ENCODE peak calls at places on chromosomes 6 and 20, in ten cellular contexts. One of them, this sample, is unnamed.
A peak's percentile ranks its signal among the peaks of the same experiment; 100 is the strongest.

GRCh38 chr20:12153616-12154015 is 235.9 kb downstream of the BTBD3 start:
- DNase-seq in NCI-H2081: peak; percentile 46
- DNase-seq in NAMALWA: no peak
- DNase-seq in central memory CD8-positive, alpha-beta T cell: no peak
- DNase-seq in NCI-H1417: peak; percentile 34
- DNase-seq in body of pancreas: no peak
- DNase-seq in cardiac muscle cell: no peak
- DNase-seq in choroid plexus epithelial cell: peak; percentile 45
- DNase-seq in T follicular helper cell: no peak
- DNase-seq in dorsolateral prefrontal cortex: no peak
- DNase-seq in this sample: no peak

GRCh38 chr6:146311079-146311478 is 232.6 kb upstream of the RAB32 start:
- DNase-seq in central memory CD8-positive, alpha-beta T cell: no peak
- DNase-seq in dorsolateral prefrontal cortex: no peak
- DNase-seq in NCI-H1417: no peak
- DNase-seq in NAMALWA: no peak
- DNase-seq in cardiac muscle cell: no peak
- DNase-seq in T follicular helper cell: no peak
- DNase-seq in body of pancreas: no peak
- DNase-seq in NCI-H2081: no peak
- DNase-seq in choroid plexus epithelial cell: no peak
- DNase-seq in this sample: no peak

GRCh38 chr6:157274471-157275226 is 48.7 kb downstream of the TMEM242 start:
- DNase-seq in choroid plexus epithelial cell: peak; percentile 66
- DNase-seq in NCI-H2081: peak; percentile 74
- DNase-seq in body of pancreas: peak; percentile 80
- DNase-seq in T follicular helper cell: peak; percentile 75
- DNase-seq in NCI-H1417: peak; percentile 92
- DNase-seq in dorsolateral prefrontal cortex: peak; percentile 57
- DNase-seq in cardiac muscle cell: peak; percentile 86
- DNase-seq in central memory CD8-positive, alpha-beta T cell: peak; percentile 73
- DNase-seq in NAMALWA: peak; percentile 87
- DNase-seq in this sample: peak; percentile 80

GRCh38 chr6:153032255-153032882 is 29.9 kb upstream of the MTRF1L start:
- DNase-seq in dorsolateral prefrontal cortex: no peak
- DNase-seq in cardiac muscle cell: peak; percentile 12
- DNase-seq in body of pancreas: no peak
- DNase-seq in NCI-H2081: no peak
- DNase-seq in NAMALWA: peak; percentile 46
- DNase-seq in NCI-H1417: peak; percentile 62
- DNase-seq in T follicular helper cell: no peak
- DNase-seq in central memory CD8-positive, alpha-beta T cell: no peak
- DNase-seq in choroid plexus epithelial cell: peak; percentile 86
- DNase-seq in this sample: no peak

GRCh38 chr20:50315811-50316551 is 125.4 kb downstream of the CEBPB start:
- DNase-seq in NCI-H2081: no peak
- DNase-seq in cardiac muscle cell: peak; percentile 65
- DNase-seq in dorsolateral prefrontal cortex: no peak
- DNase-seq in T follicular helper cell: no peak
- DNase-seq in central memory CD8-positive, alpha-beta T cell: no peak
- DNase-seq in NAMALWA: no peak
- DNase-seq in choroid plexus epithelial cell: no peak
- DNase-seq in NCI-H1417: no peak
- DNase-seq in body of pancreas: no peak
- DNase-seq in this sample: no peak

GRCh38 chr20:31568041-31568731 is 36.9 kb upstream of the ID1 start:
- DNase-seq in central memory CD8-positive, alpha-beta T cell: no peak
- DNase-seq in T follicular helper cell: no peak
- DNase-seq in dorsolateral prefrontal cortex: no peak
- DNase-seq in body of pancreas: no peak
- DNase-seq in choroid plexus epithelial cell: peak; percentile 71
- DNase-seq in cardiac muscle cell: no peak
- DNase-seq in NCI-H2081: peak; percentile 24
- DNase-seq in NCI-H1417: no peak
- DNase-seq in NAMALWA: no peak
- DNase-seq in this sample: no peak

GRCh38 chr6:165845488-165845887 is 182.4 kb upstream of the PDE10A start:
- DNase-seq in dorsolateral prefrontal cortex: no peak
- DNase-seq in central memory CD8-positive, alpha-beta T cell: no peak
- DNase-seq in NCI-H1417: no peak
- DNase-seq in cardiac muscle cell: no peak
- DNase-seq in body of pancreas: no peak
- DNase-seq in choroid plexus epithelial cell: no peak
- DNase-seq in T follicular helper cell: no peak
- DNase-seq in NCI-H2081: no peak
- DNase-seq in NAMALWA: no peak
- DNase-seq in this sample: no peak

GRCh38 chr6:144978208-144978607 is 693.1 kb downstream of the UTRN start:
- DNase-seq in T follicular helper cell: no peak
- DNase-seq in NCI-H1417: no peak
- DNase-seq in cardiac muscle cell: no peak
- DNase-seq in body of pancreas: no peak
- DNase-seq in NAMALWA: no peak
- DNase-seq in NCI-H2081: no peak
- DNase-seq in dorsolateral prefrontal cortex: no peak
- DNase-seq in choroid plexus epithelial cell: no peak
- DNase-seq in central memory CD8-positive, alpha-beta T cell: no peak
- DNase-seq in this sample: no peak

GRCh38 chr6:166025149-166025898 is 142.3 kb downstream of the TBXT start:
- DNase-seq in T follicular helper cell: no peak
- DNase-seq in dorsolateral prefrontal cortex: no peak
- DNase-seq in NCI-H2081: no peak
- DNase-seq in NAMALWA: no peak
- DNase-seq in NCI-H1417: no peak
- DNase-seq in central memory CD8-positive, alpha-beta T cell: no peak
- DNase-seq in cardiac muscle cell: no peak
- DNase-seq in choroid plexus epithelial cell: peak; percentile 93
- DNase-seq in body of pancreas: peak; percentile 35
- DNase-seq in this sample: no peak

GRCh38 chr20:64102647-64103354 is 4.6 kb downstream of the NPBWR2 start:
- DNase-seq in cardiac muscle cell: peak; percentile 65
- DNase-seq in NCI-H1417: peak; percentile 95
- DNase-seq in T follicular helper cell: no peak
- DNase-seq in choroid plexus epithelial cell: no peak
- DNase-seq in NCI-H2081: peak; percentile 59
- DNase-seq in body of pancreas: peak; percentile 22
- DNase-seq in central memory CD8-positive, alpha-beta T cell: no peak
- DNase-seq in NAMALWA: peak; percentile 64
- DNase-seq in dorsolateral prefrontal cortex: peak; percentile 70
- DNase-seq in this sample: no peak

GRCh38 chr6:68038815-68039408 is 596.2 kb upstream of the ADGRB3 start:
- DNase-seq in NCI-H1417: no peak
- DNase-seq in NAMALWA: no peak
- DNase-seq in choroid plexus epithelial cell: no peak
- DNase-seq in cardiac muscle cell: no peak
- DNase-seq in NCI-H2081: no peak
- DNase-seq in body of pancreas: no peak
- DNase-seq in T follicular helper cell: no peak
- DNase-seq in central memory CD8-positive, alpha-beta T cell: no peak
- DNase-seq in dorsolateral prefrontal cortex: no peak
- DNase-seq in this sample: no peak

GRCh38 chr6:98845201-98846020 is 11.0 kb downstream of the POU3F2 start:
- DNase-seq in NAMALWA: peak; percentile 68
- DNase-seq in cardiac muscle cell: peak; percentile 86
- DNase-seq in NCI-H1417: peak; percentile 91
- DNase-seq in body of pancreas: peak; percentile 78
- DNase-seq in choroid plexus epithelial cell: peak; percentile 87
- DNase-seq in dorsolateral prefrontal cortex: peak; percentile 89
- DNase-seq in NCI-H2081: peak; percentile 73
- DNase-seq in T follicular helper cell: peak; percentile 47
- DNase-seq in central memory CD8-positive, alpha-beta T cell: peak; percentile 41
- DNase-seq in this sample: no peak

GRCh38 chr6:37822851-37823682 is 3.5 kb downstream of the ZFAND3 start:
- DNase-seq in NCI-H1417: peak; percentile 9
- DNase-seq in body of pancreas: peak; percentile 29
- DNase-seq in cardiac muscle cell: peak; percentile 19
- DNase-seq in dorsolateral prefrontal cortex: no peak
- DNase-seq in T follicular helper cell: no peak
- DNase-seq in NCI-H2081: no peak
- DNase-seq in NAMALWA: no peak
- DNase-seq in central memory CD8-positive, alpha-beta T cell: no peak
- DNase-seq in choroid plexus epithelial cell: no peak
- DNase-seq in this sample: no peak